ENCODE peak calls at places on chromosomes 4 and X, in six cellular contexts. Q is A172, F is hippocampal formation, J is aorta, M is HEK293T, B is posterior vena cava. I is an unnamed sample.

GRCh38 chr4:158020734-158021346 is 152.0 kb downstream of the GASK1B start:
- DNase-seq in J (no peak), Q (peak; percentile 94), B (no peak), M (no peak), F (no peak), I (peak; percentile 84)

GRCh38 chr4:156873776-156874175 is 97.8 kb downstream of the PDGFC start:
- DNase-seq in J (no peak), Q (no peak), B (no peak), F (no peak), M (no peak), I (no peak)

GRCh38 chr4:120007171-120007894 is 59.3 kb downstream of the MAD2L1 start:
- DNase-seq in Q (peak; percentile 74), F (no peak), M (no peak), B (no peak), J (no peak), I (peak; percentile 69)

GRCh38 chr4:181909368-181909767 is 333.8 kb upstream of the TENM3 start:
- DNase-seq in M (no peak), Q (peak; percentile 12), F (no peak), B (no peak), J (no peak), I (no peak)

GRCh38 chr4:2537011-2537830 is 774 bp downstream of the FAM193A start:
- DNase-seq in B (peak; percentile 87), J (peak; percentile 84), Q (peak; percentile 25), M (peak; percentile 40), F (no peak), I (no peak)

GRCh38 chr4:110087116-110087708 is 111.2 kb downstream of the ELOVL6 start:
- DNase-seq in M (no peak), J (no peak), B (no peak), Q (peak; percentile 77), F (no peak), I (peak; percentile 47)

GRCh38 chr4:11623726-11624037 is 195.0 kb upstream of the HS3ST1 start:
- DNase-seq in M (no peak), B (no peak), Q (no peak), J (no peak), F (no peak), I (no peak)

GRCh38 chrX:116239944-116240391 is 69.4 kb downstream of the AGTR2 start:
- DNase-seq in J (no peak), B (no peak), F (no peak), M (no peak), Q (peak; percentile 6), I (no peak)

GRCh38 chrX:2898861-2899512 is 30.2 kb downstream of the ARSD start:
- DNase-seq in J (peak; percentile 26), F (no peak), Q (no peak), M (no peak), B (no peak), I (no peak)

GRCh38 chr4:189124149-189124758 is 816.4 kb upstream of the FRG1 start:
- DNase-seq in B (no peak), F (peak; percentile 18), M (peak; percentile 4), J (no peak), Q (peak; percentile 35), I (peak; percentile 30)

I was measured in COLO829.